ENCODE peak calls at places on chromosomes 5 and 9, in eight cellular contexts. W, A, F, U, O, M, D and Z are unnamed samples.
A peak's percentile ranks its signal among the peaks of the same experiment; 100 is the strongest.

GRCh38 chr5:31096238-31096865 is 97.1 kb upstream of the CDH6 start:
- DNase-seq in W (no peak), A (no peak), F (no peak), U (no peak), O (no peak), M (no peak), D (no peak), Z (no peak)

GRCh38 chr9:87599901-87600610 is 102.4 kb downstream of the DAPK1 start:
- DNase-seq in W (peak; percentile 43), A (no peak), F (no peak), U (no peak), O (no peak), M (no peak), D (peak; percentile 67), Z (peak; percentile 82)

GRCh38 chr5:39906146-39906545 is 481.4 kb upstream of the DAB2 start:
- DNase-seq in W (no peak), A (no peak), F (no peak), U (no peak), O (no peak), M (no peak), D (no peak), Z (no peak)

GRCh38 chr9:38414040-38414723 is 10.1 kb downstream of the IGFBPL1 start:
- DNase-seq in W (no peak), A (no peak), F (no peak), U (no peak), O (no peak), M (no peak), D (no peak), Z (peak; percentile 61)

GRCh38 chr9:134429007-134429406 is 102.8 kb downstream of the RXRA start:
- DNase-seq in W (no peak), A (no peak), F (no peak), U (no peak), O (no peak), M (peak; percentile 75), D (no peak), Z (no peak)

GRCh38 chr5:170353946-170354345 is 35.2 kb downstream of the KCNMB1 start:
- DNase-seq in W (no peak), A (peak; percentile 60), F (no peak), U (no peak), O (no peak), M (no peak), D (no peak), Z (peak; percentile 81)

GRCh38 chr5:113047234-113047633 is 70.6 kb downstream of the DCP2 start:
- DNase-seq in W (peak; percentile 77), A (no peak), F (no peak), U (no peak), O (no peak), M (no peak), D (peak; percentile 50), Z (no peak)

GRCh38 chr5:43679214-43679613 is 76.2 kb downstream of the NNT start:
- DNase-seq in W (no peak), A (no peak), F (no peak), U (no peak), O (no peak), M (no peak), D (no peak), Z (no peak)

GRCh38 chr9:128188209-128188608 is 3.2 kb downstream of the CIZ1 start:
- DNase-seq in W (no peak), A (no peak), F (no peak), U (no peak), O (no peak), M (no peak), D (no peak), Z (no peak)

GRCh38 chr9:124813041-124813440 is 36.1 kb downstream of the OLFML2A start:
- DNase-seq in W (no peak), A (no peak), F (no peak), U (no peak), O (no peak), M (no peak), D (no peak), Z (no peak)

GRCh38 chr5:116492776-116493175 is 81.8 kb downstream of the SEMA6A start:
- DNase-seq in W (no peak), A (no peak), F (no peak), U (peak; percentile 18), O (peak; percentile 45), M (no peak), D (no peak), Z (no peak)

GRCh38 chr5:171600736-171601265 is 181.4 kb downstream of the FGF18 start:
- DNase-seq in W (no peak), A (peak; percentile 59), F (no peak), U (peak; percentile 30), O (no peak), M (no peak), D (no peak), Z (no peak)

GRCh38 chr9:6549106-6549505 is 96.4 kb downstream of the GLDC start:
- DNase-seq in W (no peak), A (no peak), F (no peak), U (no peak), O (no peak), M (no peak), D (no peak), Z (no peak)

GRCh38 chr5:169185626-169186025 is 115.3 kb downstream of the SLIT3 start:
- DNase-seq in W (no peak), A (no peak), F (no peak), U (no peak), O (peak; percentile 81), M (no peak), D (no peak), Z (no peak)

GRCh38 chr5:5787366-5787765 is 364.9 kb downstream of the ICE1 start:
- DNase-seq in W (no peak), A (no peak), F (no peak), U (no peak), O (no peak), M (no peak), D (no peak), Z (no peak)

GRCh38 chr5:177092178-177093081 is 5.7 kb downstream of the FGFR4 start:
- DNase-seq in W (no peak), A (no peak), F (no peak), U (no peak), O (no peak), M (peak; percentile 77), D (no peak), Z (no peak)

GRCh38 chr9:114372971-114373591 is 14.7 kb downstream of the AKNA start:
- DNase-seq in W (no peak), A (peak; percentile 76), F (peak; percentile 96), U (peak; percentile 61), O (no peak), M (no peak), D (no peak), Z (peak; percentile 81)

GRCh38 chr9:21833090-21833801 is 30.8 kb downstream of the MTAP start:
- DNase-seq in W (no peak), A (no peak), F (no peak), U (no peak), O (no peak), M (no peak), D (no peak), Z (no peak)

GRCh38 chr9:33425128-33425533 is 22.3 kb downstream of the AQP3 start:
- DNase-seq in W (no peak), A (no peak), F (no peak), U (no peak), O (no peak), M (no peak), D (peak; percentile 73), Z (no peak)

GRCh38 chr9:98087420-98088354 is 31.2 kb downstream of the NANS start:
- DNase-seq in W (no peak), A (peak; percentile 64), F (peak; percentile 44), U (no peak), O (peak; percentile 55), M (peak; percentile 91), D (no peak), Z (peak; percentile 69)
- H3K4me3 ChIP-seq in W (no peak overlapping the region), A (peak overlapping the region; percentile 60), F (no peak overlapping the region), U (peak overlapping the region; percentile 40), O (no peak overlapping the region), M (no peak overlapping the region), D (no peak overlapping the region), Z (peak overlapping the region; percentile 32)

GRCh38 chr9:99509900-99510299 is 287.8 kb downstream of the SEC61B start:
- DNase-seq in W (no peak), A (no peak), F (no peak), U (no peak), O (no peak), M (no peak), D (no peak), Z (no peak)

GRCh38 chr9:99509291-99509826 is 287.3 kb downstream of the SEC61B start:
- DNase-seq in W (no peak), A (no peak), F (no peak), U (no peak), O (no peak), M (no peak), D (no peak), Z (no peak)

GRCh38 chr9:99513441-99514112 is 291.5 kb downstream of the SEC61B start:
- DNase-seq in W (no peak), A (no peak), F (no peak), U (no peak), O (no peak), M (no peak), D (no peak), Z (no peak)

GRCh38 chr9:99515087-99515486 is 293.0 kb downstream of the SEC61B start:
- DNase-seq in W (no peak), A (no peak), F (no peak), U (no peak), O (no peak), M (no peak), D (no peak), Z (no peak)

DNA sequence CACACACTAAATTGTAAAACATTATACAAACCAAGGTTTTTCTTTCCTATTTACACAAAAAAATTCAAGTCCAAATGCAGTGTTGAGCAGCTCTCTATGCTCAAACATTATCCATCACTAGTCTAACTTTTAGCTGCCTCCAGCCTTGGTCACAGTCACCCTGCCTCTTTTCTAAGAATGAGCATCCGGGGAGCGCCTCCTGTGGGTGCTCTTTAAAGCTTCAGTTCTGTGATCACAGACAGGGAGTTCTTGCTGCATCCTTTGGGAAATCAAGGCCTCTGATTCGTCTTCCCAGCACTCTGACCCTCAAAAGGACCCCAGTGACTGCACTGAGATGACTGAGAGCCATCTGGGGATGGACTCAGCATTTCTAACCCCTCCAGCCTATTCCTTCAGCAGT is 289.6 kb downstream of the SEC61B start:
- DNase-seq in W (no peak), A (no peak), F (no peak), U (no peak), O (no peak), M (no peak), D (no peak), Z (no peak)
- TF ChIP-seq CTCF in W (no peak), A (no peak), F (no peak), U (no peak), O (no peak), M (no peak), D (no peak), Z (no peak)

DNA sequence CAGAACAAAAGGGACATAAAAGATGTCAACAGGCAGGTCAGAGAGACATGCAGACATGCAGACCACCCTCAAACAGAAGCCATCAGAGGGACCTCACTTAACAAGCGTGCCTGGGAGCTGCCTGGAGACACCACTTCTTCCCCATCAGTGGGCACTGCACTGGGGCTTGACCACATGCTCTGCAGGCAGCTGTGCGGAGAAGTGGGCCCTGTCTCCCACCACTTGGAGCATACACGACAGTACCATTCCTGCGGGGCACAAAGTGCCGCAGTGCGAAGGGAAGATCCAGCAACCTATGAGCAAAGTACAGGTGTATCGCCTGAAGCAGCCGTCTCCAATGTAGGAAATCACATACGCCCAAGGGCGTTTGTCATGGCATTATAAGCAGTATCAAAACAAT is 150.5 kb upstream of the FOXD4L5 start:
- DNase-seq in W (no peak), A (no peak), F (no peak), U (no peak), O (no peak), M (no peak), D (no peak), Z (no peak)
- H3K9me3 ChIP-seq in W (peaks cover 6% of the 10 kb centered on the region), A (no peaks in the 10 kb centered on the region), F (no peaks in the 10 kb centered on the region), U (no peaks in the 10 kb centered on the region), O (no peaks in the 10 kb centered on the region), M (peaks cover 20% of the 10 kb centered on the region), D (no peaks in the 10 kb centered on the region), Z (no peaks in the 10 kb centered on the region)

GRCh38 chr9:131733601-131734061 is 6.2 kb downstream of the RAPGEF1 start:
- DNase-seq in W (peak; percentile 95), A (peak; percentile 86), F (peak; percentile 59), U (peak; percentile 96), O (no peak), M (peak; percentile 87), D (peak; percentile 88), Z (no peak)
- H3K4me3 ChIP-seq in W (peak overlapping the region; percentile 27), A (no peak overlapping the region), F (peak overlapping the region; percentile 11), U (no peak overlapping the region), O (no peak overlapping the region), M (no peak overlapping the region), D (peak overlapping the region; percentile 0), Z (no peak overlapping the region)